ENCODE peak calls at places on chromosomes 5 and 9, in seven cellular contexts. K, U, F, O, M, W and T are unnamed samples.

GRCh38 chr5:72517961-72518690 is 10.9 kb upstream of the ZNF366 start:
- DNase-seq in M (no peak), F (peak), W (peak), O (no peak), U (no peak), K (no peak), T (no peak)

GRCh38 chr5:51345106-51345505 is 38.1 kb upstream of the ISL1 start:
- DNase-seq in W (no peak), M (no peak), U (no peak), O (no peak), K (no peak), F (no peak), T (peak)

GRCh38 chr5:155040984-155041383 is 27.4 kb downstream of the KIF4B start:
- DNase-seq in M (no peak), U (no peak), O (no peak), F (no peak), K (no peak), W (no peak), T (no peak)

GRCh38 chr9:72473474-72474241 is 47.8 kb upstream of the TMC1 start:
- DNase-seq in W (no peak), K (no peak), F (peak), M (peak), U (no peak), O (no peak), T (no peak)

GRCh38 chr5:17317499-17317898 is 100.1 kb downstream of the BASP1 start:
- DNase-seq in O (no peak), U (no peak), K (no peak), W (no peak), M (no peak), F (no peak), T (no peak)

GRCh38 chr5:175279506-175279905 is 164.5 kb downstream of the DRD1 start:
- DNase-seq in M (no peak), U (no peak), W (no peak), K (no peak), O (no peak), F (no peak), T (no peak)

GRCh38 chr9:1273859-1274258 is 223.7 kb downstream of the DMRT2 start:
- DNase-seq in U (no peak), M (no peak), W (no peak), F (no peak), K (no peak), O (no peak), T (no peak)

GRCh38 chr9:125150349-125151245 is 7.3 kb upstream of the SCAI start:
- DNase-seq in K (no peak), U (no peak), O (no peak), M (no peak), W (no peak), F (no peak), T (no peak)

GRCh38 chr9:126392662-126393383 is 66.2 kb downstream of the MVB12B start:
- DNase-seq in O (no peak), M (no peak), F (no peak), K (no peak), U (no peak), W (no peak), T (no peak)

GRCh38 chr5:151068571-151069197 is 12.2 kb downstream of the TNIP1 start:
- DNase-seq in O (no peak), W (peak), K (no peak), F (no peak), M (no peak), U (peak), T (no peak)

GRCh38 chr9:89872426-89872912 is 267.7 kb downstream of the GADD45G start:
- DNase-seq in K (no peak), U (no peak), O (no peak), W (no peak), F (no peak), M (no peak), T (no peak)

GRCh38 chr9:11946521-11946920 is 746.7 kb upstream of the TYRP1 start:
- DNase-seq in O (no peak), W (no peak), F (no peak), K (no peak), U (no peak), M (no peak), T (no peak)